ENCODE peak calls at places on chromosomes 6 and 20, in seven cellular contexts. Y, H, W, K, Q, E and T are unnamed samples. For H3K9me3, the result is how much of the 10 kb centered on the place peaks cover.

GRCh38 chr6:126811307-126811706 is 307.2 kb upstream of the RSPO3 start:
- DNase-seq in Y (no peak), H (peak), W (no peak), K (no peak), Q (no peak), E (no peak), T (no peak)

GRCh38 chr6:158545043-158545966 is 14.6 kb upstream of the TMEM181 start:
- DNase-seq in Y (no peak), H (no peak), W (no peak), K (no peak), Q (peak), E (no peak), T (no peak)

GRCh38 chr20:53390780-53391179 is 202.9 kb downstream of the ZNF217 start:
- DNase-seq in Y (no peak), H (no peak), W (no peak), K (no peak), Q (no peak), E (no peak), T (no peak)

GRCh38 chr6:43608310-43608763 is 20.7 kb downstream of the GTPBP2 start:
- DNase-seq in Y (no peak), H (peak), W (peak), K (peak), Q (peak), E (peak), T (peak)

GRCh38 chr6:66896415-66896814 is 1189.4 kb upstream of the EYS start:
- DNase-seq in Y (no peak), H (no peak), W (no peak), K (no peak), Q (no peak), E (peak), T (peak)

GRCh38 chr6:6678811-6679210 is 90.3 kb downstream of the LY86 start:
- DNase-seq in Y (no peak), H (no peak), W (no peak), K (no peak), Q (no peak), E (no peak), T (no peak)

GRCh38 chr6:56246544-56246940 is 838 bp downstream of the COL21A1 start:
- DNase-seq in Y (no peak), H (no peak), W (no peak), K (no peak), Q (peak), E (no peak), T (peak)

GRCh38 chr6:39143238-39143930 is 28.4 kb upstream of the SAYSD1 start:
- DNase-seq in Y (peak), H (no peak), W (no peak), K (no peak), Q (no peak), E (no peak), T (no peak)

GRCh38 chr6:135196739-135197510 is 15.8 kb downstream of the MYB start:
- DNase-seq in Y (no peak), H (no peak), W (no peak), K (no peak), Q (no peak), E (no peak), T (no peak)

GRCh38 chr6:137043710-137044365 is 927 bp downstream of the IL20RA start:
- DNase-seq in Y (no peak), H (peak), W (peak), K (no peak), Q (no peak), E (peak), T (peak)

GRCh38 chr6:341914-342831 is 49.4 kb upstream of the IRF4 start:
- DNase-seq in Y (no peak), H (no peak), W (no peak), K (peak), Q (no peak), E (no peak), T (no peak)
- H3K9me3 ChIP-seq in Y (under half), H (under half), W (under half), K (under half), Q (under half), E (under half), T (under half)

GRCh38 chr20:24871429-24872213 is 77.4 kb upstream of the CST7 start:
- DNase-seq in Y (no peak), H (no peak), W (no peak), K (no peak), Q (no peak), E (no peak), T (no peak)
- H3K4me3 ChIP-seq in Y (no peak), H (no peak), W (no peak), K (no peak), Q (no peak), E (no peak), T (no peak)

GRCh38 chr6:140644017-140644416 is 1269.6 kb upstream of the CITED2 start:
- DNase-seq in Y (no peak), H (no peak), W (no peak), K (no peak), Q (no peak), E (no peak), T (no peak)
- H3K9me3 ChIP-seq in Y (under half), H (under half), W (under half), K (under half), Q (under half), E (under half), T (under half)

DNA sequence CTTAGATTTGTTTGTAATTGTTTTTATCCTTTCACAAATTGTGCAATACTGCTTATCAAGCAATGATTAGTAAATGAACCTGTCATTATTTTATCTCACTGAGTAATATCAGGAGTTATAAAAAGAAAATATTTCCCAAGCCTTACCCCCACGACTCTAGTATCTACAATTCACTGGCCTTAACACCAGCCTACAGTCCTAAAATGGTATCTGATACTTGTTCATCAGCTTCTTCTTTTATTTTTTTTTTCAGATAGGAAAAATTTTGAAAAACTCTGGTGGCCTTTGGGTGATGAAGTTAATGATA is 160.8 kb upstream of the FOXA2 start:
- DNase-seq in Y (no peak), H (no peak), W (no peak), K (no peak), Q (no peak), E (no peak), T (no peak)
- H3K4me3 ChIP-seq in Y (no peak), H (no peak), W (no peak), K (no peak), Q (no peak), E (no peak), T (no peak)

GRCh38 chr6:141719476-141719875 is 413.2 kb upstream of the GJE1 start:
- DNase-seq in Y (no peak), H (no peak), W (no peak), K (no peak), Q (no peak), E (no peak), T (no peak)

GRCh38 chr6:141726158-141726557 is 406.6 kb upstream of the GJE1 start:
- DNase-seq in Y (no peak), H (no peak), W (no peak), K (no peak), Q (no peak), E (no peak), T (no peak)

DNA sequence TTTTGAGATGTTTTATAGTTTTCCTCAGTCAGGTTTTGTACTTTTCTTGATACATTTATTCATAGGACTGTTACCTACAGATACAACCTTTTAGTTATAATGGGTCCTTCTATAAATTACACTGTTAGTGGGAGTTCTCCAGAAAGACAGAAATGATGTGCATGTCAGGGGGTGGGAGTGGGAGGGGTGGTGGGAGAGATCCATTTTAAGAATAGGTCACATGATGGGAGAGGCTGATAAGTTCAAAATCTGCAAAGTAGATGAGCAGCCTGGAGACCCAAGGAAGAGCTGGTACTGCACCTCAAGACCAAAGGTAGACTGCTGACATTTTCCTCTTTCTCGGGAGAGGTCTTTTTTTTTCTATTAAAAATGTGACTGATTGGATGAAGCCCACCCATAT is 408.0 kb upstream of the GJE1 start:
- DNase-seq in Y (no peak), H (no peak), W (no peak), K (no peak), Q (no peak), E (no peak), T (no peak)
- H3K9me3 ChIP-seq in Y (under half), H (under half), W (under half), K (under half), Q (under half), E (under half), T (under half)

DNA sequence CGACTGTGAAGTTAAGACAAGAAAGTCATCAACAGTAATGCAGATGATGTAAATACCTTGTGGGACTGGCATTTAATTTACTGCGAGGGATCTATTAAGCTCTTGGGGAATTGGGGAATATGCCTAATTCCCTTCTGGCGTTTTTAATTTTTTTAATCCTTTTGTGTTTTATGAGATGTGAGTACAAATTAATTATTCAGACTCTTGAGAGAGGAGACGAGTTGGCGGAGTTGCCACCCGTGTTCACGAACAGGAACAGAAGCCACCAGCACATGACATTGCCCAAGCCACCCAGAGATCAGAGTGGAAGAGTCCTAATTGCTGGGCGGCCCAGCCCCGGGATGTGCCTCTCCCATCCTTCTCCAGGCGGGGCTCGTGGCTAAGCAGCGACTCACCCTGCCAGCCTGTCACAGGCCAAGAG is 518 bp upstream of the CRYBG1 start:
- DNase-seq in Y (no peak), H (no peak), W (no peak), K (no peak), Q (no peak), E (no peak), T (no peak)
- H3K4me3 ChIP-seq in Y (peak), H (no peak), W (peak), K (no peak), Q (peak), E (peak), T (peak)

GRCh38 chr6:170032706-170033309 is 258.1 kb downstream of the DLL1 start:
- DNase-seq in Y (peak), H (peak), W (no peak), K (no peak), Q (peak), E (no peak), T (no peak)

GRCh38 chr6:170031096-170031471 is 259.8 kb downstream of the DLL1 start:
- DNase-seq in Y (peak), H (no peak), W (no peak), K (no peak), Q (no peak), E (no peak), T (peak)

GRCh38 chr6:170031684-170032121 is 259.2 kb downstream of the DLL1 start:
- DNase-seq in Y (no peak), H (peak), W (no peak), K (no peak), Q (peak), E (no peak), T (peak)

GRCh38 chr6:170033666-170034065 is 257.2 kb downstream of the DLL1 start:
- DNase-seq in Y (peak), H (peak), W (no peak), K (no peak), Q (peak), E (no peak), T (no peak)

DNA sequence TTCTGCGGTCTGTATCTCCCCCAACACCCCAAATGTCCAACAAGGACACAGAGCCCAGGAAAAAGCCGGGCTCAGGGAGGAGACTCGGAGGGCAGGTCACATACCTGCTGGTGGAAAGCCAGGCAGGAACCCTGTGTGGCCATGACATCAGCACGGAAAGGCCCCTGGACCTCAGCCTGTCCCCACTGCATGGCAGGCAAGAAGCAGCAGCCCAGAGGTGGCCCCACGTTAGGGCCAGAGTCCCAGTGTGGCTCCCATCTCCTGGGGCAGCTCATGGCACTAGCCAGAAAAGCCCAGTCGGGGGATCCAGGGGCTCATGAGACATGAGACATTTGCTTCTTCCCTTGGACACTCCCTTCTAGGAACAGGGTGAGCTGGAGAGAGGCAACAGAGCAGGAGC is 258.7 kb downstream of the DLL1 start:
- DNase-seq in Y (peak), H (peak), W (no peak), K (no peak), Q (peak), E (no peak), T (no peak)
- H3K9me3 ChIP-seq in Y (under half), H (under half), W (under half), K (under half), Q (under half), E (under half), T (under half)